ENCODE peak calls at places on chromosomes 7 and 10, in nine cellular contexts. E, C, I, O, N, X, U, R and A are unnamed samples.

GRCh38 chr10:124665980-124666379 is 78.2 kb downstream of the FAM53B start:
- DNase-seq in C (no peak), X (no peak), R (no peak), U (no peak), O (no peak), I (no peak), E (no peak), N (no peak), A (no peak)

GRCh38 chr10:112045885-112046284 is 137.7 kb downstream of the GPAM start:
- DNase-seq in E (no peak), X (no peak), R (no peak), O (no peak), U (no peak), N (no peak), C (no peak), I (no peak), A (no peak)

GRCh38 chr7:153402721-153403541 is 643.4 kb downstream of the ACTR3B start:
- DNase-seq in N (no peak), O (no peak), X (no peak), C (no peak), I (no peak), E (no peak), R (no peak), U (no peak), A (no peak)

GRCh38 chr10:88707429-88708110 is 1.5 kb downstream of the LIPK start:
- DNase-seq in U (peak), O (no peak), E (peak), R (no peak), N (peak), C (no peak), I (no peak), X (no peak), A (no peak)

GRCh38 chr10:132669208-132669861 is 116.6 kb downstream of the NKX6-2 start:
- DNase-seq in U (peak), R (no peak), I (no peak), E (no peak), O (no peak), X (no peak), C (no peak), N (no peak), A (no peak)

GRCh38 chr7:750111-750905 is 23.2 kb upstream of the PRKAR1B start:
- DNase-seq in E (no peak), N (no peak), I (no peak), R (no peak), O (no peak), U (no peak), X (no peak), C (no peak), A (no peak)

GRCh38 chr7:112759905-112760304 is 30.3 kb downstream of the TMEM168 start:
- DNase-seq in O (no peak), I (no peak), X (no peak), U (no peak), E (no peak), N (no peak), R (no peak), C (no peak), A (no peak)

GRCh38 chr10:77586719-77587423 is 50.7 kb downstream of the KCNMA1 start:
- DNase-seq in E (no peak), O (no peak), I (no peak), C (no peak), U (peak), N (peak), X (no peak), R (no peak), A (no peak)

GRCh38 chr10:75431180-75432111 is at the start of gene LRMDA:
- DNase-seq in C (no peak), I (no peak), N (peak), R (no peak), O (no peak), E (no peak), X (no peak), U (peak), A (peak)

GRCh38 chr10:22541900-22542299 is 172.5 kb downstream of the PIP4K2A start:
- DNase-seq in O (no peak), C (no peak), U (no peak), X (no peak), E (no peak), N (no peak), R (no peak), I (no peak), A (no peak)

GRCh38 chr10:79019961-79020491 is 48.7 kb upstream of the ZMIZ1 start:
- DNase-seq in N (peak), X (no peak), R (no peak), E (no peak), C (no peak), O (no peak), U (peak), I (no peak), A (no peak)

GRCh38 chr10:76998451-76998850 is 639.2 kb downstream of the KCNMA1 start:
- DNase-seq in C (no peak), E (no peak), X (no peak), O (no peak), U (no peak), N (no peak), R (no peak), I (no peak), A (no peak)

GRCh38 chr10:120456143-120456625 is 843 bp upstream of the PLPP4 start:
- DNase-seq in E (no peak), O (no peak), X (no peak), I (no peak), R (no peak), C (peak), N (no peak), U (no peak), A (no peak)

GRCh38 chr10:61635946-61636345 is 26.8 kb upstream of the CABCOCO1 start:
- DNase-seq in O (no peak), C (no peak), I (no peak), X (no peak), N (peak), E (no peak), U (no peak), R (peak), A (peak)

GRCh38 chr10:92239600-92240288 is 51.1 kb downstream of the CPEB3 start:
- DNase-seq in C (peak), I (no peak), E (peak), O (no peak), R (peak), N (peak), U (peak), X (peak), A (no peak)